ENCODE peak calls at places on chromosome 18, in nine cellular contexts. One of them, this sample, is unnamed.

GRCh38 chr18:8368490-8369217 is 240.6 kb upstream of the RAB12 start:
- DNase-seq in GM23248: no peak
- DNase-seq in tibial artery: no peak
- DNase-seq in HCT116: no peak
- DNase-seq in mesenchymal stem cell: no peak
- DNase-seq in heart left ventricle: no peak
- DNase-seq in A549: no peak
- DNase-seq in effector memory CD4-positive, alpha-beta T cell: no peak
- DNase-seq in PC-3: no peak
- DNase-seq in this sample: no peak

GRCh38 chr18:79517322-79517721 is 121.6 kb downstream of the NFATC1 start:
- DNase-seq in heart left ventricle: no peak
- DNase-seq in HCT116: no peak
- DNase-seq in A549: no peak
- DNase-seq in PC-3: no peak
- DNase-seq in effector memory CD4-positive, alpha-beta T cell: no peak
- DNase-seq in GM23248: no peak
- DNase-seq in mesenchymal stem cell: no peak
- DNase-seq in tibial artery: no peak
- DNase-seq in this sample: no peak

GRCh38 chr18:12283256-12283655 is 24.8 kb upstream of the TUBB6 start:
- DNase-seq in HCT116: peak; percentile 73
- DNase-seq in effector memory CD4-positive, alpha-beta T cell: no peak
- DNase-seq in PC-3: peak; percentile 86
- DNase-seq in GM23248: peak; percentile 55
- DNase-seq in heart left ventricle: no peak
- DNase-seq in A549: no peak
- DNase-seq in tibial artery: no peak
- DNase-seq in mesenchymal stem cell: peak; percentile 41
- DNase-seq in this sample: no peak

GRCh38 chr18:21162786-21163185 is 51.2 kb upstream of the ROCK1 start:
- DNase-seq in A549: no peak
- DNase-seq in HCT116: no peak
- DNase-seq in mesenchymal stem cell: no peak
- DNase-seq in GM23248: no peak
- DNase-seq in tibial artery: no peak
- DNase-seq in heart left ventricle: no peak
- DNase-seq in effector memory CD4-positive, alpha-beta T cell: no peak
- DNase-seq in PC-3: no peak
- DNase-seq in this sample: no peak

GRCh38 chr18:4004176-4004829 is 450.8 kb downstream of the DLGAP1 start:
- DNase-seq in heart left ventricle: no peak
- DNase-seq in HCT116: peak; percentile 16
- DNase-seq in GM23248: peak; percentile 64
- DNase-seq in PC-3: peak; percentile 31
- DNase-seq in tibial artery: no peak
- DNase-seq in effector memory CD4-positive, alpha-beta T cell: no peak
- DNase-seq in mesenchymal stem cell: peak; percentile 7
- DNase-seq in A549: no peak
- DNase-seq in this sample: no peak

GRCh38 chr18:32175265-32175664 is 14.6 kb upstream of the MEP1B start:
- DNase-seq in HCT116: no peak
- DNase-seq in heart left ventricle: peak; percentile 73
- DNase-seq in PC-3: no peak
- DNase-seq in A549: no peak
- DNase-seq in effector memory CD4-positive, alpha-beta T cell: no peak
- DNase-seq in GM23248: no peak
- DNase-seq in mesenchymal stem cell: no peak
- DNase-seq in tibial artery: no peak
- DNase-seq in this sample: no peak

GRCh38 chr18:80148316-80149199 is 39.5 kb downstream of the ADNP2 start:
- DNase-seq in HCT116: no peak
- DNase-seq in A549: no peak
- DNase-seq in GM23248: peak; percentile 50
- DNase-seq in heart left ventricle: no peak
- DNase-seq in effector memory CD4-positive, alpha-beta T cell: no peak
- DNase-seq in mesenchymal stem cell: no peak
- DNase-seq in tibial artery: peak; percentile 34
- DNase-seq in PC-3: no peak
- DNase-seq in this sample: no peak

GRCh38 chr18:37611623-37612279 is 46.2 kb upstream of the CELF4 start:
- DNase-seq in heart left ventricle: no peak
- DNase-seq in PC-3: no peak
- DNase-seq in GM23248: no peak
- DNase-seq in A549: no peak
- DNase-seq in HCT116: no peak
- DNase-seq in effector memory CD4-positive, alpha-beta T cell: no peak
- DNase-seq in mesenchymal stem cell: no peak
- DNase-seq in tibial artery: no peak
- DNase-seq in this sample: no peak

GRCh38 chr18:32284284-32284683 is 94.4 kb downstream of the MEP1B start:
- DNase-seq in tibial artery: no peak
- DNase-seq in HCT116: no peak
- DNase-seq in heart left ventricle: no peak
- DNase-seq in A549: no peak
- DNase-seq in effector memory CD4-positive, alpha-beta T cell: no peak
- DNase-seq in mesenchymal stem cell: no peak
- DNase-seq in PC-3: peak; percentile 35
- DNase-seq in GM23248: peak; percentile 22
- DNase-seq in this sample: no peak

GRCh38 chr18:68263481-68263880 is 451.4 kb downstream of the TMX3 start:
- DNase-seq in mesenchymal stem cell: peak; percentile 1
- DNase-seq in heart left ventricle: no peak
- DNase-seq in PC-3: peak; percentile 76
- DNase-seq in GM23248: peak; percentile 77
- DNase-seq in A549: no peak
- DNase-seq in HCT116: no peak
- DNase-seq in effector memory CD4-positive, alpha-beta T cell: no peak
- DNase-seq in tibial artery: no peak
- DNase-seq in this sample: no peak

GRCh38 chr18:48136544-48137353 is 206.3 kb upstream of the SMAD2 start:
- DNase-seq in GM23248: peak; percentile 16
- DNase-seq in mesenchymal stem cell: no peak
- DNase-seq in HCT116: no peak
- DNase-seq in heart left ventricle: no peak
- DNase-seq in A549: peak; percentile 14
- DNase-seq in PC-3: no peak
- DNase-seq in tibial artery: no peak
- DNase-seq in effector memory CD4-positive, alpha-beta T cell: no peak
- DNase-seq in this sample: no peak

GRCh38 chr18:9741821-9742541 is 33.9 kb downstream of the RAB31 start:
- DNase-seq in mesenchymal stem cell: peak; percentile 85
- DNase-seq in PC-3: peak; percentile 20
- DNase-seq in HCT116: no peak
- DNase-seq in GM23248: peak; percentile 86
- DNase-seq in heart left ventricle: peak; percentile 48
- DNase-seq in A549: no peak
- DNase-seq in effector memory CD4-positive, alpha-beta T cell: no peak
- DNase-seq in tibial artery: no peak
- DNase-seq in this sample: no peak

GRCh38 chr18:71168576-71169145 is 879.8 kb downstream of the SOCS6 start:
- DNase-seq in PC-3: no peak
- DNase-seq in mesenchymal stem cell: no peak
- DNase-seq in heart left ventricle: no peak
- DNase-seq in GM23248: no peak
- DNase-seq in A549: no peak
- DNase-seq in HCT116: no peak
- DNase-seq in tibial artery: no peak
- DNase-seq in effector memory CD4-positive, alpha-beta T cell: no peak
- DNase-seq in this sample: no peak

GRCh38 chr18:2535419-2535910 is 35.8 kb downstream of the METTL4 start:
- DNase-seq in mesenchymal stem cell: no peak
- DNase-seq in effector memory CD4-positive, alpha-beta T cell: no peak
- DNase-seq in HCT116: no peak
- DNase-seq in tibial artery: no peak
- DNase-seq in PC-3: no peak
- DNase-seq in A549: no peak
- DNase-seq in GM23248: no peak
- DNase-seq in heart left ventricle: no peak
- DNase-seq in this sample: no peak

GRCh38 chr18:2537281-2537680 is 34.0 kb downstream of the METTL4 start:
- DNase-seq in GM23248: no peak
- DNase-seq in PC-3: no peak
- DNase-seq in heart left ventricle: no peak
- DNase-seq in effector memory CD4-positive, alpha-beta T cell: no peak
- DNase-seq in HCT116: no peak
- DNase-seq in A549: no peak
- DNase-seq in mesenchymal stem cell: no peak
- DNase-seq in tibial artery: no peak
- DNase-seq in this sample: no peak

GRCh38 chr18:2534906-2535305 is 36.4 kb downstream of the METTL4 start:
- DNase-seq in HCT116: no peak
- DNase-seq in A549: no peak
- DNase-seq in PC-3: no peak
- DNase-seq in mesenchymal stem cell: no peak
- DNase-seq in heart left ventricle: no peak
- DNase-seq in effector memory CD4-positive, alpha-beta T cell: no peak
- DNase-seq in tibial artery: no peak
- DNase-seq in GM23248: no peak
- DNase-seq in this sample: no peak

GRCh38 chr18:2536063-2536462 is 35.2 kb downstream of the METTL4 start:
- DNase-seq in GM23248: no peak
- DNase-seq in effector memory CD4-positive, alpha-beta T cell: no peak
- DNase-seq in A549: no peak
- DNase-seq in mesenchymal stem cell: peak; percentile 13
- DNase-seq in heart left ventricle: no peak
- DNase-seq in PC-3: no peak
- DNase-seq in HCT116: no peak
- DNase-seq in tibial artery: no peak
- DNase-seq in this sample: no peak

DNA sequence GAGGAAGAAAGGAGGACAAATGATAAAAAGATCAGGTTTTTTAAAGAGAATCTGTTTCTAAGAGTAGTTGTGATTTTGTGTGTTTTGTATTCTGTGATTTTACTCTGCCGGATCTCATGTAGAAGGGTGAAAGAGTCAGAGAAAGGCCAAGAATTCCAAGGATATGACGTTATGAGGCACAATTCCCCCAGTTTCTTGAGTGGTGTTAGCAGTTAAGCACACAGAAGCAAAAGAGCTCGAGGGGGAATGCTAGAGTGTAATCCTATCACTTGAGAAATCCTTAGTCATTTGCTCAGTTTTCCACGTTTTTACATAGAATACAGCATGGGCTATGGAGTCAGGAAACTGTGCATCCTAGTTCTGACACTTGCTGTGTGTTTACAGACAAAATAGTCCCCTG is 34.8 kb downstream of the METTL4 start:
- DNase-seq in GM23248: no peak
- DNase-seq in HCT116: no peak
- DNase-seq in effector memory CD4-positive, alpha-beta T cell: no peak
- DNase-seq in mesenchymal stem cell: peak; percentile 85
- DNase-seq in A549: no peak
- DNase-seq in PC-3: peak; percentile 18
- DNase-seq in heart left ventricle: no peak
- DNase-seq in tibial artery: no peak
- DNase-seq in this sample: no peak
- H3K4me1 ChIP-seq in GM23248: no peaks in the 10 kb centered on the region
- H3K4me1 ChIP-seq in HCT116: no peaks in the 10 kb centered on the region
- H3K4me1 ChIP-seq in effector memory CD4-positive, alpha-beta T cell: no peaks in the 10 kb centered on the region
- H3K4me1 ChIP-seq in mesenchymal stem cell: peaks cover 3% of the 10 kb centered on the region
- H3K4me1 ChIP-seq in A549: peaks cover 11% of the 10 kb centered on the region
- H3K4me1 ChIP-seq in PC-3: peaks cover 16% of the 10 kb centered on the region
- H3K4me1 ChIP-seq in heart left ventricle: no peaks in the 10 kb centered on the region
- H3K4me1 ChIP-seq in tibial artery: peaks cover 2% of the 10 kb centered on the region
- H3K4me1 ChIP-seq in this sample: no peaks in the 10 kb centered on the region

DNA sequence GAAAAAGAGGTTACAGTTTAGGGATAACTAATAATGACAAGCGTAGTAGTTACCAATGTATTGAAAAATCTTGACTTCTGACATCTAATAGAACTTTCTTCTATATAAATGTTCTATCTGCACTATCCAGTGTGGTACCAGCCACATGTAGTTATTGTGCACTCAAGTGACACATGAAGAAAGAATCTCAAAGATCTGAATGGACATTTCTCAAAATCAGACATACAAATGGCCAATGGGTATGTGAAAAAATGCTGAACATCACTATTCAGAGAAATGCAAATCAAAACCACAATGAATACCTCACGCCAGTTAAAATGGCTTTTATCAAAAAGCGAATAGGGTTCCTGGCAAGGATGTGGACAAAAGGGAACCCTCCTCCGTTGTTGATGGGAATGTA is 37.6 kb upstream of the SMCHD1 start:
- DNase-seq in mesenchymal stem cell: no peak
- DNase-seq in A549: no peak
- DNase-seq in HCT116: no peak
- DNase-seq in GM23248: peak; percentile 17
- DNase-seq in tibial artery: no peak
- DNase-seq in heart left ventricle: no peak
- DNase-seq in effector memory CD4-positive, alpha-beta T cell: no peak
- DNase-seq in PC-3: no peak
- DNase-seq in this sample: no peak
- H3K27ac ChIP-seq in mesenchymal stem cell: no peak overlapping the region
- H3K27ac ChIP-seq in A549: no peak overlapping the region
- H3K27ac ChIP-seq in HCT116: no peak overlapping the region
- H3K27ac ChIP-seq in GM23248: no peak overlapping the region
- H3K27ac ChIP-seq in tibial artery: no peak overlapping the region
- H3K27ac ChIP-seq in heart left ventricle: no peak overlapping the region
- H3K27ac ChIP-seq in effector memory CD4-positive, alpha-beta T cell: no peak overlapping the region
- H3K27ac ChIP-seq in PC-3: no peak overlapping the region
- H3K27ac ChIP-seq in this sample: no peak overlapping the region

GRCh38 chr18:58103339-58103930 is 59.4 kb downstream of the NEDD4L start:
- DNase-seq in heart left ventricle: no peak
- DNase-seq in GM23248: no peak
- DNase-seq in PC-3: no peak
- DNase-seq in mesenchymal stem cell: peak; percentile 8
- DNase-seq in tibial artery: no peak
- DNase-seq in HCT116: no peak
- DNase-seq in effector memory CD4-positive, alpha-beta T cell: no peak
- DNase-seq in A549: no peak
- DNase-seq in this sample: no peak
- H3K4me1 ChIP-seq in heart left ventricle: no peaks in the 10 kb centered on the region
- H3K4me1 ChIP-seq in GM23248: no peaks in the 10 kb centered on the region
- H3K4me1 ChIP-seq in PC-3: no peaks in the 10 kb centered on the region
- H3K4me1 ChIP-seq in mesenchymal stem cell: no peaks in the 10 kb centered on the region
- H3K4me1 ChIP-seq in tibial artery: no peaks in the 10 kb centered on the region
- H3K4me1 ChIP-seq in HCT116: no peaks in the 10 kb centered on the region
- H3K4me1 ChIP-seq in effector memory CD4-positive, alpha-beta T cell: no peaks in the 10 kb centered on the region
- H3K4me1 ChIP-seq in A549: no peaks in the 10 kb centered on the region
- H3K4me1 ChIP-seq in this sample: no peaks in the 10 kb centered on the region

GRCh38 chr18:22585821-22586220 is 168.1 kb upstream of the CTAGE1 start:
- DNase-seq in heart left ventricle: no peak
- DNase-seq in GM23248: no peak
- DNase-seq in mesenchymal stem cell: no peak
- DNase-seq in PC-3: no peak
- DNase-seq in effector memory CD4-positive, alpha-beta T cell: no peak
- DNase-seq in tibial artery: no peak
- DNase-seq in A549: no peak
- DNase-seq in HCT116: no peak
- DNase-seq in this sample: no peak

GRCh38 chr18:22591231-22591630 is 173.5 kb upstream of the CTAGE1 start:
- DNase-seq in tibial artery: no peak
- DNase-seq in PC-3: no peak
- DNase-seq in mesenchymal stem cell: no peak
- DNase-seq in GM23248: no peak
- DNase-seq in A549: no peak
- DNase-seq in effector memory CD4-positive, alpha-beta T cell: no peak
- DNase-seq in HCT116: no peak
- DNase-seq in heart left ventricle: no peak
- DNase-seq in this sample: no peak

DNA sequence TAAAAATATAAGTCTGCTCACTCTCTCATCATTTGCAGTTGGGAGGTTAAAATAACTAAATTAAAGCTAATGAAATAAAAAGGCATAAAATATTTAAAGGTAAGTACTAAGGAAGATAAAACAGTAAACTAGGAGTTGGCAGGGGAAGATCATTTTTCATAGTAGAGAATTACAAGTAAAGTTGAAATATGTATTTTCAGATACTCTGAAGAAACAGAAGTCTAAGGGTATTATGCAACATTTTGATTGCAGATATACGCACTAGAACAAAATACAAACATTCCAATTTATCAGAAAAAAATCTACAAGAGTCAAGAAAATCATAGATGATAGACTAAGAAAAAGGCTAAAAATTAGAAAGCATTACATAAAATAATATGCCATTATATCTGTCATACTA is 167.6 kb upstream of the CTAGE1 start:
- DNase-seq in A549: no peak
- DNase-seq in PC-3: no peak
- DNase-seq in effector memory CD4-positive, alpha-beta T cell: no peak
- DNase-seq in GM23248: no peak
- DNase-seq in mesenchymal stem cell: no peak
- DNase-seq in HCT116: no peak
- DNase-seq in tibial artery: no peak
- DNase-seq in heart left ventricle: no peak
- DNase-seq in this sample: no peak
- H3K27ac ChIP-seq in A549: no peak overlapping the region
- H3K27ac ChIP-seq in PC-3: no peak overlapping the region
- H3K27ac ChIP-seq in effector memory CD4-positive, alpha-beta T cell: no peak overlapping the region
- H3K27ac ChIP-seq in GM23248: no peak overlapping the region
- H3K27ac ChIP-seq in mesenchymal stem cell: no peak overlapping the region
- H3K27ac ChIP-seq in HCT116: no peak overlapping the region
- H3K27ac ChIP-seq in tibial artery: no peak overlapping the region
- H3K27ac ChIP-seq in heart left ventricle: no peak overlapping the region
- H3K27ac ChIP-seq in this sample: no peak overlapping the region